ENCODE peak calls at places on chromosomes 4 and X, in ten cellular contexts. H is nephron progenitor cell; E is posterior cingulate gyrus; O is SK-MEL-5; K is fibroblast of mammary gland; S is CD4-positive, CD25-positive, alpha-beta regulatory T cell; W is fibroblast of the conjunctiva; M is HT1080; B is left ventricle myocardium superior; U is progenitor cell of endocrine pancreas. T is an unnamed sample.

GRCh38 chr4:21628916-21629315 is 319.7 kb downstream of the KCNIP4 start:
- DNase-seq in E (no peak), W (no peak), H (no peak), S (no peak), O (no peak), K (no peak), M (no peak), B (no peak), U (no peak), T (no peak)

GRCh38 chr4:53659112-53659511 is 67.8 kb upstream of the LNX1 start:
- DNase-seq in K (no peak), B (no peak), S (no peak), H (no peak), M (no peak), W (peak), U (no peak), O (no peak), E (no peak), T (no peak)

GRCh38 chr4:98557497-98557896 is 100.9 kb downstream of the TSPAN5 start:
- DNase-seq in K (peak), S (peak), M (peak), O (no peak), U (no peak), H (no peak), W (peak), B (no peak), E (no peak), T (no peak)

GRCh38 chr4:78227411-78228057 is 170.4 kb downstream of the FRAS1 start:
- DNase-seq in U (no peak), M (no peak), K (peak), B (no peak), O (no peak), S (no peak), H (no peak), W (no peak), E (no peak), T (no peak)

GRCh38 chr4:108030332-108030731 is 40.6 kb downstream of the HADH start:
- DNase-seq in M (peak), S (peak), E (no peak), O (peak), H (peak), B (peak), W (peak), U (no peak), K (peak), T (peak)

GRCh38 chr4:12137556-12137955 is 708.9 kb upstream of the HS3ST1 start:
- DNase-seq in U (no peak), H (no peak), O (no peak), B (no peak), M (no peak), E (no peak), S (no peak), K (no peak), W (no peak), T (no peak)

GRCh38 chr4:160928482-160928881 is 1235.3 kb downstream of the FSTL5 start:
- DNase-seq in H (no peak), S (no peak), B (no peak), O (no peak), M (peak), E (no peak), K (no peak), U (no peak), W (no peak), T (no peak)

GRCh38 chrX:10397349-10397748 is 223.0 kb downstream of the MID1 start:
- DNase-seq in U (no peak), K (no peak), H (no peak), W (no peak), E (no peak), M (no peak), O (no peak), S (no peak), B (no peak), T (no peak)